ENCODE peak calls at places on chromosomes 12 and 14, in seven cellular contexts. One of them, this sample, is unnamed.

GRCh38 chr12:49092086-49092815 is 2.4 kb downstream of the DHH start:
- DNase-seq in activated naive CD4-positive, alpha-beta T cell treated with anti-CD3 and anti-CD28 coated beads, Interleukin-2, amount 10 ng/mL, durations not matched to agents 7 days and 5 days: peak; percentile 73
- DNase-seq in T-cell: no peak
- DNase-seq in epithelial cell of proximal tubule: no peak
- DNase-seq in HEK293T: peak; percentile 58
- DNase-seq in immature natural killer cell: no peak
- DNase-seq in HCT116: no peak
- DNase-seq in this sample: peak; percentile 73

GRCh38 chr12:1947081-1947480 is 28.6 kb upstream of the CACNA2D4 start:
- DNase-seq in activated naive CD4-positive, alpha-beta T cell treated with anti-CD3 and anti-CD28 coated beads, Interleukin-2, amount 10 ng/mL, durations not matched to agents 7 days and 5 days: no peak
- DNase-seq in T-cell: no peak
- DNase-seq in epithelial cell of proximal tubule: no peak
- DNase-seq in HEK293T: no peak
- DNase-seq in immature natural killer cell: no peak
- DNase-seq in HCT116: no peak
- DNase-seq in this sample: no peak

GRCh38 chr14:24430682-24431568 is 1.2 kb downstream of the KHNYN start:
- DNase-seq in activated naive CD4-positive, alpha-beta T cell treated with anti-CD3 and anti-CD28 coated beads, Interleukin-2, amount 10 ng/mL, durations not matched to agents 7 days and 5 days: peak; percentile 72
- DNase-seq in T-cell: peak; percentile 47
- DNase-seq in epithelial cell of proximal tubule: no peak
- DNase-seq in HEK293T: no peak
- DNase-seq in immature natural killer cell: peak; percentile 58
- DNase-seq in HCT116: no peak
- DNase-seq in this sample: peak; percentile 47

GRCh38 chr12:44500423-44500822 is 375.7 kb downstream of the NELL2 start:
- DNase-seq in activated naive CD4-positive, alpha-beta T cell treated with anti-CD3 and anti-CD28 coated beads, Interleukin-2, amount 10 ng/mL, durations not matched to agents 7 days and 5 days: no peak
- DNase-seq in T-cell: no peak
- DNase-seq in epithelial cell of proximal tubule: no peak
- DNase-seq in HEK293T: no peak
- DNase-seq in immature natural killer cell: no peak
- DNase-seq in HCT116: no peak
- DNase-seq in this sample: no peak

GRCh38 chr12:129201029-129201428 is 347.8 kb downstream of the GLT1D1 start:
- DNase-seq in activated naive CD4-positive, alpha-beta T cell treated with anti-CD3 and anti-CD28 coated beads, Interleukin-2, amount 10 ng/mL, durations not matched to agents 7 days and 5 days: no peak
- DNase-seq in T-cell: no peak
- DNase-seq in epithelial cell of proximal tubule: no peak
- DNase-seq in HEK293T: no peak
- DNase-seq in immature natural killer cell: no peak
- DNase-seq in HCT116: no peak
- DNase-seq in this sample: no peak

GRCh38 chr12:14860490-14860889 is 17.2 kb upstream of the ART4 start:
- DNase-seq in activated naive CD4-positive, alpha-beta T cell treated with anti-CD3 and anti-CD28 coated beads, Interleukin-2, amount 10 ng/mL, durations not matched to agents 7 days and 5 days: no peak
- DNase-seq in T-cell: no peak
- DNase-seq in epithelial cell of proximal tubule: no peak
- DNase-seq in HEK293T: no peak
- DNase-seq in immature natural killer cell: no peak
- DNase-seq in HCT116: no peak
- DNase-seq in this sample: no peak

GRCh38 chr12:59031313-59031712 is 111.0 kb upstream of the LRIG3 start:
- DNase-seq in activated naive CD4-positive, alpha-beta T cell treated with anti-CD3 and anti-CD28 coated beads, Interleukin-2, amount 10 ng/mL, durations not matched to agents 7 days and 5 days: no peak
- DNase-seq in T-cell: no peak
- DNase-seq in epithelial cell of proximal tubule: no peak
- DNase-seq in HEK293T: no peak
- DNase-seq in immature natural killer cell: no peak
- DNase-seq in HCT116: no peak
- DNase-seq in this sample: no peak

GRCh38 chr14:76701436-76701835 is 59.8 kb upstream of the VASH1 start:
- DNase-seq in activated naive CD4-positive, alpha-beta T cell treated with anti-CD3 and anti-CD28 coated beads, Interleukin-2, amount 10 ng/mL, durations not matched to agents 7 days and 5 days: no peak
- DNase-seq in T-cell: no peak
- DNase-seq in epithelial cell of proximal tubule: no peak
- DNase-seq in HEK293T: no peak
- DNase-seq in immature natural killer cell: no peak
- DNase-seq in HCT116: no peak
- DNase-seq in this sample: no peak

GRCh38 chr14:21917699-21918436 is 244.2 kb upstream of the OR4E1 start:
- DNase-seq in activated naive CD4-positive, alpha-beta T cell treated with anti-CD3 and anti-CD28 coated beads, Interleukin-2, amount 10 ng/mL, durations not matched to agents 7 days and 5 days: peak; percentile 77
- DNase-seq in T-cell: peak; percentile 54
- DNase-seq in epithelial cell of proximal tubule: peak; percentile 46
- DNase-seq in HEK293T: peak; percentile 45
- DNase-seq in immature natural killer cell: peak; percentile 55
- DNase-seq in HCT116: peak; percentile 31
- DNase-seq in this sample: peak; percentile 91

GRCh38 chr14:39266589-39266870 is 32.8 kb downstream of the MIA2 start:
- DNase-seq in activated naive CD4-positive, alpha-beta T cell treated with anti-CD3 and anti-CD28 coated beads, Interleukin-2, amount 10 ng/mL, durations not matched to agents 7 days and 5 days: no peak
- DNase-seq in T-cell: no peak
- DNase-seq in epithelial cell of proximal tubule: no peak
- DNase-seq in HEK293T: no peak
- DNase-seq in immature natural killer cell: no peak
- DNase-seq in HCT116: no peak
- DNase-seq in this sample: peak; percentile 68

GRCh38 chr12:78118036-78118435 is 287.3 kb downstream of the NAV3 start:
- DNase-seq in activated naive CD4-positive, alpha-beta T cell treated with anti-CD3 and anti-CD28 coated beads, Interleukin-2, amount 10 ng/mL, durations not matched to agents 7 days and 5 days: no peak
- DNase-seq in T-cell: no peak
- DNase-seq in epithelial cell of proximal tubule: no peak
- DNase-seq in HEK293T: peak; percentile 20
- DNase-seq in immature natural killer cell: no peak
- DNase-seq in HCT116: no peak
- DNase-seq in this sample: no peak